ENCODE peak calls at places on chromosomes 2 and 18, in seven cellular contexts. D is HepG2, Z is A549, R is upper lobe of left lung, M is sigmoid colon, J is transverse colon, Y is SK-N-SH. Q is an unnamed sample.

GRCh38 chr18:50096766-50097435 is 98.0 kb downstream of the MYO5B start:
- DNase-seq in D (no peak), Z (no peak), R (no peak), M (no peak), J (peak; percentile 21), Y (no peak), Q (no peak)

GRCh38 chr2:28516430-28516829 is 20.6 kb downstream of the PLB1 start:
- DNase-seq in D (no peak), Z (no peak), R (no peak), M (no peak), J (no peak), Y (no peak), Q (no peak)

GRCh38 chr2:105328281-105329196 is 996 bp downstream of the TGFBRAP1 start:
- DNase-seq in D (peak; percentile 39), Z (peak; percentile 20), R (peak; percentile 35), M (peak; percentile 67), J (peak; percentile 40), Y (no peak), Q (no peak)

GRCh38 chr2:127619901-127620705 is 25.9 kb upstream of the GPR17 start:
- DNase-seq in D (no peak), Z (no peak), R (peak; percentile 18), M (peak; percentile 50), J (peak; percentile 18), Y (peak; percentile 29), Q (no peak)

GRCh38 chr2:119155633-119156032 is 2.9 kb downstream of the C1QL2 start:
- DNase-seq in D (no peak), Z (no peak), R (no peak), M (no peak), J (no peak), Y (no peak), Q (no peak)

GRCh38 chr2:106144621-106145331 is 49.3 kb downstream of the UXS1 start:
- DNase-seq in D (no peak), Z (no peak), R (no peak), M (no peak), J (no peak), Y (no peak), Q (no peak)

GRCh38 chr2:187129306-187129705 is 280.3 kb upstream of the ZSWIM2 start:
- DNase-seq in D (no peak), Z (no peak), R (no peak), M (no peak), J (no peak), Y (no peak), Q (no peak)

GRCh38 chr2:95231723-95232122 is 24.4 kb downstream of the ZNF892 start:
- DNase-seq in D (peak; percentile 85), Z (peak; percentile 58), R (peak; percentile 45), M (no peak), J (peak; percentile 69), Y (peak; percentile 80), Q (no peak)

GRCh38 chr18:33495278-33495677 is 54.8 kb upstream of the CCDC178 start:
- DNase-seq in D (peak; percentile 24), Z (peak; percentile 16), R (no peak), M (no peak), J (no peak), Y (peak; percentile 36), Q (peak; percentile 27)

GRCh38 chr2:161983896-161984295 is 90.1 kb downstream of the DPP4 start:
- DNase-seq in D (no peak), Z (no peak), R (no peak), M (no peak), J (no peak), Y (no peak), Q (no peak)

GRCh38 chr2:24454258-24454657 is 36.8 kb upstream of the NCOA1 start:
- DNase-seq in D (no peak), Z (no peak), R (no peak), M (no peak), J (no peak), Y (no peak), Q (no peak)

GRCh38 chr2:181978351-181979150 is 7.1 kb upstream of the PPP1R1C start:
- DNase-seq in D (no peak), Z (no peak), R (no peak), M (no peak), J (no peak), Y (no peak), Q (no peak)

GRCh38 chr18:2547477-2548087 is 23.7 kb downstream of the METTL4 start:
- DNase-seq in D (peak; percentile 20), Z (peak; percentile 47), R (no peak), M (no peak), J (no peak), Y (peak; percentile 46), Q (no peak)

GRCh38 chr2:39141346-39142011 is 20.6 kb upstream of the SOS1 start:
- DNase-seq in D (no peak), Z (no peak), R (no peak), M (no peak), J (no peak), Y (peak; percentile 29), Q (no peak)

GRCh38 chr2:64342195-64343099 is 111.5 kb upstream of the LGALSL start:
- DNase-seq in D (no peak), Z (no peak), R (no peak), M (no peak), J (no peak), Y (no peak), Q (no peak)

GRCh38 chr2:18178736-18179349 is 300.4 kb downstream of the KCNS3 start:
- DNase-seq in D (peak; percentile 28), Z (peak; percentile 52), R (no peak), M (no peak), J (peak; percentile 13), Y (peak; percentile 43), Q (no peak)

GRCh38 chr2:215828528-215829184 is 184.7 kb downstream of the MREG start:
- DNase-seq in D (peak; percentile 81), Z (peak; percentile 83), R (peak; percentile 79), M (peak; percentile 71), J (peak; percentile 58), Y (peak; percentile 46), Q (peak; percentile 56)

GRCh38 chr2:229363126-229363814 is 92.2 kb upstream of the PID1 start:
- DNase-seq in D (no peak), Z (no peak), R (no peak), M (no peak), J (no peak), Y (no peak), Q (no peak)

GRCh38 chr2:75571730-75572430 is 11.1 kb upstream of the EVA1A start:
- DNase-seq in D (no peak), Z (no peak), R (no peak), M (no peak), J (no peak), Y (no peak), Q (no peak)

GRCh38 chr2:207416111-207416510 is 113.7 kb upstream of the CREB1 start:
- DNase-seq in D (no peak), Z (no peak), R (no peak), M (no peak), J (no peak), Y (no peak), Q (no peak)

GRCh38 chr2:207421661-207422060 is 108.1 kb upstream of the CREB1 start:
- DNase-seq in D (no peak), Z (no peak), R (no peak), M (no peak), J (no peak), Y (no peak), Q (no peak)

GRCh38 chr2:207416936-207417718 is 112.6 kb upstream of the CREB1 start:
- DNase-seq in D (no peak), Z (no peak), R (no peak), M (no peak), J (no peak), Y (no peak), Q (no peak)

GRCh38 chr2:207419331-207419730 is 110.4 kb upstream of the CREB1 start:
- DNase-seq in D (no peak), Z (no peak), R (no peak), M (no peak), J (no peak), Y (no peak), Q (no peak)

GRCh38 chr2:207418422-207418821 is 111.3 kb upstream of the CREB1 start:
- DNase-seq in D (no peak), Z (no peak), R (no peak), M (no peak), J (no peak), Y (peak; percentile 25), Q (no peak)
- TF ChIP-seq EP300 in D (no peak), Z (no peak), R (no peak), M (no peak), J (no peak), Y (peak; percentile 53), Q (no peak)

DNA sequence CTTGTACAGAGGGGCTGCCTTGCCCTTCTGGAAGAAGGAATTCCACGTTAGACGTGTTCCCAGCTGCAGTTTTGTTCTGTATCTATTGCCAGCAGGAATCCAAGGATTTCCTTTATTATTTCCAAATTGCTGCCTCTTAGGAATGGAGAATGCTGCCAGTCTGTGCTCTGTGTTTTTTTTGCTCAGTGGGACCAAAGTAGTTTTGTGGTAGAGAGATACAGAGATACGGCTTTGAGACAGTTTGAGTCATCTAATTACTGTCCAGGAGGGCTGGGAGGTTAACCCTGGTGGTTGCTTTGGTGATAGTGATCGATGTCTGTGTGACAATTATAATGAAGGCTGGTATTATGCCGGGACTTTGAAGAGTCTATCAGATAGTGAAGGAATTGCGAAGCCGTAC is 26.3 kb downstream of the ASAP2 start:
- DNase-seq in D (peak; percentile 87), Z (no peak), R (no peak), M (no peak), J (no peak), Y (peak; percentile 53), Q (no peak)
- H3K4me1 ChIP-seq in D (peaks cover 97% of the 10 kb centered on the region), Z (peaks cover 75% of the 10 kb centered on the region), R (peaks cover 75% of the 10 kb centered on the region), M (peaks cover 76% of the 10 kb centered on the region), J (peaks cover 42% of the 10 kb centered on the region), Y (peaks cover 95% of the 10 kb centered on the region), Q (peaks cover 51% of the 10 kb centered on the region)

DNA sequence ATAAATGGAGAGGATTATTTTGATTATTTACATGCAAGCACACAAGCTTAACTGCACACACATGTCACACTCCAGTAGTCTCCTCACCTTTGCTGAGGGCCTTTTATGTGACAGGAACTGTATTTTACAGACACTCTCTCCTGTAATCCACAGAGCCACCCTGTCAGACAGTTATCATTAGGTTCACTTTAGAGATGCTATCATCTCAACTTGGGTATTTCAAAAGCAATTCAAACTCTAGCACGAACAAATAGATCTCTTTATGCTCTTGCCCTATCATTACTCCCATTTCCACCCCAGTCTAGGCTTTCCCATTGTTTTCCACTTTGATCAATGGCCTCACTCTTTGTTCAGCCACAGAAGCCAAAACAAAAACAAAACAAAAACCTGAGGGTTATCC is 281.2 kb upstream of the EPHA4 start:
- DNase-seq in D (no peak), Z (no peak), R (no peak), M (no peak), J (no peak), Y (no peak), Q (no peak)
- TF ChIP-seq EP300 in D (no peak), Z (no peak), R (no peak), M (no peak), J (no peak), Y (no peak), Q (no peak)

DNA sequence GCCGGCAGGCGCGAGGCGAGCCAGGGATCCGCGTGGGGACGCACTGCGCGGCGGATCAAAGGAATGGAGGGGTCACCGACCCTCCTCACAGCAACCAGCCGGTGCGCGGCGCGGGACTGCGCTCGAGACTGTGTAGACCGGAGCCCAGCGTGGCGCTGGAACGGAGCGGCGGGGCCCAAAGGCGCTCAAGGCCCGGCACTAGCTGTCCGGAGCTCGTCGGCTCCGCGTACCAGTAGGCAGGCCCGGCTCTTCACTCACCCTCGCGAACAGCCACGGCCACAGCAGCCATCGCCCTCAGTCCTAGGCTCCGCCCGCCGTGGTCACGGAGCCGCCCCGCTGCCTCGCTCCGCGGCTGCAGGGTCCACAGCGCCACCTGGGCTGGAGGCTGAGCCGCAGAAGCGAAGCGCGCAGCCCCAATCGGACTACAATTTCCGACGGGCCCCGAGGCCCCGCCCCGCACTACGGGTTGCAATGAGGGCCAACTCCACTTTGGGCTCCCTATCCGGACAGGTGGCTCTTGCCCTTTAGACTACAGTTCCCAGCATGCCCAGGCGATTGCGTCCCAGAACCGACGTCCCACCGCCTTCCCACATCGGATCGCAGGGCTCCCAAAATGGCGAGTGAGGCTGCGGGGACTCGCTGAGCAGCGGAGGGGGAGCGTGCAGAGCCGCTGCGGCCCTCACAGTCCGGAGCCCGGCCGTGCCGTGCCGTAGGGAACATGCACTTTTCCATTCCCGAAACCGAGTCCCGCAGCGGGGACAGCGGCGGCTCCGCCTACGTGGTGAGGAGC is at the start of the genes EIF2B4 and SNX17:
- DNase-seq in D (peak; percentile 99), Z (peak; percentile 99), R (peak; percentile 99), M (peak; percentile 100), J (peak; percentile 100), Y (peak; percentile 98), Q (peak; percentile 98)
- H3K4me1 ChIP-seq in D (peaks cover 41% of the 10 kb centered on the region), Z (peaks cover 24% of the 10 kb centered on the region), R (peaks cover 29% of the 10 kb centered on the region), M (peaks cover 28% of the 10 kb centered on the region), J (peaks cover 26% of the 10 kb centered on the region), Y (peaks cover 11% of the 10 kb centered on the region), Q (peaks cover 12% of the 10 kb centered on the region)